ENCODE peak calls at places on chromosomes 7 and 10, in eight cellular contexts. One of them, this sample, is unnamed.

GRCh38 chr7:5394264-5395105 is 29.1 kb downstream of the TNRC18 start:
- DNase-seq in MG63: no peak
- DNase-seq in HFF-Myc: no peak
- DNase-seq in cardiac fibroblast: no peak
- DNase-seq in aorta: no peak
- DNase-seq in fibroblast of villous mesenchyme: no peak
- DNase-seq in neural progenitor cell: no peak
- DNase-seq in brain microvascular endothelial cell: no peak
- DNase-seq in this sample: no peak

GRCh38 chr7:94660006-94660405 is 4.1 kb upstream of the SGCE start:
- DNase-seq in brain microvascular endothelial cell: no peak
- DNase-seq in cardiac fibroblast: peak
- DNase-seq in MG63: no peak
- DNase-seq in neural progenitor cell: no peak
- DNase-seq in fibroblast of villous mesenchyme: no peak
- DNase-seq in HFF-Myc: no peak
- DNase-seq in aorta: no peak
- DNase-seq in this sample: no peak

GRCh38 chr10:123865880-123866279 is 25.7 kb downstream of the CPXM2 start:
- DNase-seq in brain microvascular endothelial cell: no peak
- DNase-seq in cardiac fibroblast: no peak
- DNase-seq in aorta: no peak
- DNase-seq in fibroblast of villous mesenchyme: no peak
- DNase-seq in neural progenitor cell: no peak
- DNase-seq in HFF-Myc: no peak
- DNase-seq in MG63: no peak
- DNase-seq in this sample: no peak

GRCh38 chr10:35438718-35439117 is 102.4 kb downstream of the CCNY start:
- DNase-seq in cardiac fibroblast: no peak
- DNase-seq in HFF-Myc: no peak
- DNase-seq in fibroblast of villous mesenchyme: no peak
- DNase-seq in aorta: no peak
- DNase-seq in MG63: no peak
- DNase-seq in neural progenitor cell: no peak
- DNase-seq in brain microvascular endothelial cell: no peak
- DNase-seq in this sample: no peak

GRCh38 chr10:114635797-114636550 is 22.1 kb downstream of the ABLIM1 start:
- DNase-seq in MG63: no peak
- DNase-seq in brain microvascular endothelial cell: no peak
- DNase-seq in neural progenitor cell: no peak
- DNase-seq in cardiac fibroblast: no peak
- DNase-seq in aorta: no peak
- DNase-seq in fibroblast of villous mesenchyme: no peak
- DNase-seq in HFF-Myc: no peak
- DNase-seq in this sample: no peak

GRCh38 chr10:111297351-111297848 is 220.6 kb downstream of the ADRA2A start:
- DNase-seq in cardiac fibroblast: peak
- DNase-seq in fibroblast of villous mesenchyme: peak
- DNase-seq in brain microvascular endothelial cell: peak
- DNase-seq in MG63: peak
- DNase-seq in HFF-Myc: no peak
- DNase-seq in neural progenitor cell: peak
- DNase-seq in aorta: no peak
- DNase-seq in this sample: no peak

GRCh38 chr10:116879817-116880216 is 30.5 kb downstream of the ENO4 start:
- DNase-seq in MG63: no peak
- DNase-seq in neural progenitor cell: peak
- DNase-seq in brain microvascular endothelial cell: no peak
- DNase-seq in HFF-Myc: no peak
- DNase-seq in aorta: no peak
- DNase-seq in fibroblast of villous mesenchyme: no peak
- DNase-seq in cardiac fibroblast: no peak
- DNase-seq in this sample: no peak

GRCh38 chr7:81929386-81929785 is 159.5 kb upstream of the HGF start:
- DNase-seq in MG63: no peak
- DNase-seq in fibroblast of villous mesenchyme: peak
- DNase-seq in brain microvascular endothelial cell: no peak
- DNase-seq in cardiac fibroblast: peak
- DNase-seq in neural progenitor cell: no peak
- DNase-seq in aorta: no peak
- DNase-seq in HFF-Myc: no peak
- DNase-seq in this sample: no peak

GRCh38 chr10:85048644-85049043 is 720.3 kb downstream of the CCSER2 start:
- DNase-seq in cardiac fibroblast: no peak
- DNase-seq in MG63: no peak
- DNase-seq in aorta: no peak
- DNase-seq in fibroblast of villous mesenchyme: no peak
- DNase-seq in neural progenitor cell: no peak
- DNase-seq in HFF-Myc: no peak
- DNase-seq in brain microvascular endothelial cell: no peak
- DNase-seq in this sample: no peak
- H3K4me3 ChIP-seq in cardiac fibroblast: no peak
- H3K4me3 ChIP-seq in MG63: no peak
- H3K4me3 ChIP-seq in aorta: no peak
- H3K4me3 ChIP-seq in fibroblast of villous mesenchyme: no peak
- H3K4me3 ChIP-seq in neural progenitor cell: no peak
- H3K4me3 ChIP-seq in HFF-Myc: no peak
- H3K4me3 ChIP-seq in brain microvascular endothelial cell: no peak
- H3K4me3 ChIP-seq in this sample: no peak

GRCh38 chr7:56053379-56053778 is 1.8 kb downstream of the CCT6A start:
- DNase-seq in aorta: no peak
- DNase-seq in cardiac fibroblast: no peak
- DNase-seq in MG63: no peak
- DNase-seq in fibroblast of villous mesenchyme: no peak
- DNase-seq in brain microvascular endothelial cell: no peak
- DNase-seq in HFF-Myc: no peak
- DNase-seq in neural progenitor cell: no peak
- DNase-seq in this sample: no peak
- H3K4me3 ChIP-seq in aorta: no peak
- H3K4me3 ChIP-seq in cardiac fibroblast: no peak
- H3K4me3 ChIP-seq in MG63: peak
- H3K4me3 ChIP-seq in fibroblast of villous mesenchyme: no peak
- H3K4me3 ChIP-seq in brain microvascular endothelial cell: no peak
- H3K4me3 ChIP-seq in HFF-Myc: peak
- H3K4me3 ChIP-seq in neural progenitor cell: peak
- H3K4me3 ChIP-seq in this sample: no peak

DNA sequence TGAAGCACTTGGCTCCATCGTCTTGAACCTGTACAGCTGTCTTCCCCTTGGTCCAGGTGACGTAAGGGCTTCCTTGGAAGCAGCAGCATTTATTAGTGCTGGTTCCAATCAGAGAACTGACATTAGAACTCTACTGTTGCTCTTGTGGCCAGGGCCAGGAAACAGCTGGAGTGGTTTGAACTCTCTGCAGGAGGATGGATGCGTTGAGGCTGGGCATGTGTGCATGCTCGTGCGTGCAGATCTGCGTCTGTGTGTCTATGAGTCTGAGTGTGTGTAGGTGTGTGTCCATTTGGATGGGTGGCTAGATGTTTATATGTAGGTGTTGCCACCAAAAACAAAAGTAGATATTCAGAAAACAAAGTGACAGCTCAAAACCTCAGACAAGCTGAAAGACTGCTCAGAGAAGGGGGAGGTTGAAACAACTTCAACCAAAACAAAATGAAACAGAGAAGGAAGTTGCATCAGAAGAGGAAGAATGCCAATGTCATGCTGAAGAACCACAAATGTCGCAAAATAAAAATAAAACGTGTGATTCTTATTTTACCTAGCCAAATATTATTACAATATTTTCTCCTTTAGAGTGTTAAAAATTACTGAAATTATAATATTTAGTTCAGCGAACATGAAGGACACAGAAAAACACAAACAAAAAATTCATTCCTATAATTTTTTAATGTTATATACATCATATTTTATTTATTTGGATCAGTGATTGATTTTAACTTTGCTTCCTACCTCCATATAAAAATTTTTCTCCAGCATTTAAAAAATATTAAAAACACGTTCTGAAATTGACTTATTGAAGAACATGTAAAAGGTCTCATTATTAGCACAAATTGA is 96.1 kb upstream of the MKLN1 start:
- DNase-seq in brain microvascular endothelial cell: peak
- DNase-seq in aorta: no peak
- DNase-seq in MG63: no peak
- DNase-seq in cardiac fibroblast: peak
- DNase-seq in HFF-Myc: no peak
- DNase-seq in fibroblast of villous mesenchyme: peak
- DNase-seq in neural progenitor cell: no peak
- DNase-seq in this sample: no peak
- H3K4me3 ChIP-seq in brain microvascular endothelial cell: no peak
- H3K4me3 ChIP-seq in aorta: no peak
- H3K4me3 ChIP-seq in MG63: no peak
- H3K4me3 ChIP-seq in cardiac fibroblast: no peak
- H3K4me3 ChIP-seq in HFF-Myc: no peak
- H3K4me3 ChIP-seq in fibroblast of villous mesenchyme: no peak
- H3K4me3 ChIP-seq in neural progenitor cell: no peak
- H3K4me3 ChIP-seq in this sample: no peak

DNA sequence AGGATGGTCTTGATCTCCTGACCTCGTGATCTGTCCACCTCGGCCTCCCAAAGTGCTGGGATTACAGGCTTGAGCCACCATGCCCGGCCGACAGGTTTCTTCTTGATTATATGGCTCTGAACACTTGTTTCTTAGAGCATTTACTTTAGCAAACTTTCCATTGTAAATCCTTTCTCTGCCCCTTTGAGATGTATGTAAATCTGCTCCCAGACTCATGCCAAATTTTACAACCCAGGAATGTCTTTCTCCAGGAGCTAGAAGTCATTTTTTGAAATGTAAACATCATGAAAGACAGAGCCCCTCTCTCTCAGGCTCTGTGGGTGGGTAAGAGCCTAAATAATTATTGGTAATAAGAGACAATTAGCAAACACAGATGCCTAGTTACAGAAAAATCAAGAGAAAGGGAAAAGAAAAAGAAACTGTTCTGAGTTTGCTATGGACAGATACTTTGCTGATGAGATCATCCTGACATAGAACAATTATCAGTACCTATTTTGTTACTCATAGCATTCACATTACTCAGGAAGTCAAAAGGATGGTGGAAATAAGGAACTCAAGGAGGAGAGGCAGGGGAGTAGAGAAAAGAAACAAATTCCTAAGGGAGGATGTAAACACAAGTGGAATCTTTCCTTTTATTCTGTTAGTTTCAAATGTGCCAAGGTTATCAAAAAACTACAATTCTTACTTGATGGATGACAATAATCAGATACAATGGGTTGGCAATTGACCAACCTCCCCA is 165.1 kb upstream of the PTN start:
- DNase-seq in neural progenitor cell: no peak
- DNase-seq in cardiac fibroblast: peak
- DNase-seq in HFF-Myc: peak
- DNase-seq in MG63: no peak
- DNase-seq in brain microvascular endothelial cell: peak
- DNase-seq in aorta: no peak
- DNase-seq in fibroblast of villous mesenchyme: peak
- DNase-seq in this sample: peak
- H3K4me3 ChIP-seq in neural progenitor cell: no peak
- H3K4me3 ChIP-seq in cardiac fibroblast: no peak
- H3K4me3 ChIP-seq in HFF-Myc: no peak
- H3K4me3 ChIP-seq in MG63: no peak
- H3K4me3 ChIP-seq in brain microvascular endothelial cell: no peak
- H3K4me3 ChIP-seq in aorta: no peak
- H3K4me3 ChIP-seq in fibroblast of villous mesenchyme: no peak
- H3K4me3 ChIP-seq in this sample: no peak

DNA sequence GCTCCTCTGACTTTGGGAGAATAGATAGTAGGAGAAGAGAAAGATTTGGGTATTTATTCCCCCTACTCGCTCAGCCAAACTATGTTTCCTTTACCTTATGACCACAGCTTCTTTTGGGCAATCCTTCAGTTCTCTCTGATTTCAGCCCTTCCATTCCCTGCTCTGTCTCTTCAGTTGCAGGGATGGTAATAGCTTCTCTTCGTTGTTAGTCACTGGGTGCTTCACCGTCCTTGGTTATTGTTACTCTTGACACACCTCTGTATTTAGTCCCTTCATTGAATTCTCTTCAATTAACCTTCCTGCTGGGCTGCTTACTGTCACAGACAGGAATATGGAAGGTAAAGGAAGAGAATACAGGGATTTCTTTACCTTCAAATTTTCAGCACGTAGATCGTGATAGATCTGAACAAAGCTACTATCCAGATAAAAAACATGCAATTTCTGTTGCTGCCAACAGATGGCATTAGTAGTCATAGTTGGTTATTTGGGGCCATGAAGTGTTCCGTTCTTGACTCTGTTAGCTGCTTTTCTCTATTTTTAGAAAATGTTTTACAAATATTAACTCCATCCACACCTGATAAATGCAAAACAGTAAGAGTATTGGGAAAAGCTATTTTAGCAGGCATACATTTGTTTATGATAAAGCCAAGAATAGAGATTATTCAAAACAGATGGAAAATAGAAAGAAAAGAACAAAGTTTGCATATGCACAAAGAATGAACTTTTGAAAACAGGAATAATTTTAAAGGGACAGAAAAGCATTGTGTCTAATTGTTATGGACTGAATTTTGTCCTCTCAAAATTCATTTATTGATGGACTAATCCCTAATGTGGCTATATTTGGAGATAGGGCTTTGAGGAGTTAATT is 14.0 kb upstream of the PTTG1IP2 start:
- DNase-seq in MG63: no peak
- DNase-seq in HFF-Myc: peak
- DNase-seq in aorta: no peak
- DNase-seq in cardiac fibroblast: peak
- DNase-seq in fibroblast of villous mesenchyme: peak
- DNase-seq in neural progenitor cell: peak
- DNase-seq in brain microvascular endothelial cell: peak
- DNase-seq in this sample: peak
- H3K4me3 ChIP-seq in MG63: no peak
- H3K4me3 ChIP-seq in HFF-Myc: no peak
- H3K4me3 ChIP-seq in aorta: peak
- H3K4me3 ChIP-seq in cardiac fibroblast: peak
- H3K4me3 ChIP-seq in fibroblast of villous mesenchyme: peak
- H3K4me3 ChIP-seq in neural progenitor cell: peak
- H3K4me3 ChIP-seq in brain microvascular endothelial cell: peak
- H3K4me3 ChIP-seq in this sample: no peak

This sample was measured in astrocyte of the cerebellum.